ENCODE peak calls at places on chromosomes 13 and 19, in four cellular contexts. D, Q, N and V are unnamed samples.

GRCh38 chr19:16467581-16467980 is 4.2 kb downstream of the EPS15L1 start:
- DNase-seq in N (no peak), Q (no peak), D (peak), V (no peak)

GRCh38 chr13:112116187-112116950 is 49.4 kb downstream of the SOX1 start:
- DNase-seq in D (no peak), Q (no peak), N (no peak), V (no peak)

GRCh38 chr19:2385053-2385721 is 25.1 kb downstream of the TMPRSS9 start:
- DNase-seq in D (peak), N (no peak), Q (peak), V (peak)

GRCh38 chr13:22027561-22027960 is 356.7 kb downstream of the FGF9 start:
- DNase-seq in Q (no peak), D (no peak), N (no peak), V (no peak)

GRCh38 chr19:30374791-30375650 is 2.8 kb downstream of the ZNF536 start:
- DNase-seq in D (peak), N (no peak), Q (peak), V (no peak)

GRCh38 chr19:53659292-53659691 is 27.5 kb downstream of the DPRX start:
- DNase-seq in N (no peak), Q (peak), D (peak), V (peak)

GRCh38 chr19:44757057-44757734 is 8.7 kb downstream of the BCL3 start:
- DNase-seq in Q (peak), N (no peak), D (peak), V (no peak)

GRCh38 chr13:107185889-107186288 is 618.0 kb upstream of the ARGLU1 start:
- DNase-seq in Q (no peak), N (no peak), D (no peak), V (no peak)

GRCh38 chr13:30744686-30745085 is 9.3 kb downstream of the ALOX5AP start:
- DNase-seq in D (no peak), N (no peak), Q (no peak), V (peak)

GRCh38 chr19:49272204-49272603 is 52.8 kb downstream of the SLC6A16 start:
- DNase-seq in Q (no peak), N (no peak), D (no peak), V (no peak)

GRCh38 chr19:17775245-17775927 is 19.6 kb upstream of the B3GNT3 start:
- DNase-seq in D (peak), N (no peak), Q (peak), V (peak)

GRCh38 chr13:44317752-44318550 is 55.7 kb upstream of the SERP2 start:
- DNase-seq in Q (no peak), N (no peak), D (no peak), V (no peak)

GRCh38 chr13:86825410-86825809 is 845.8 kb upstream of the SLITRK5 start:
- DNase-seq in D (no peak), Q (no peak), N (no peak), V (peak)

GRCh38 chr19:49870309-49870901 is 3.0 kb upstream of the PNKP start:
- DNase-seq in D (no peak), N (no peak), Q (no peak), V (no peak)

GRCh38 chr19:53977991-53978731 is 13.3 kb upstream of the CACNG6 start:
- DNase-seq in D (peak), N (no peak), Q (peak), V (no peak)

GRCh38 chr13:41065098-41065497 is 3.8 kb downstream of the WBP4 start:
- DNase-seq in N (no peak), D (no peak), Q (no peak), V (no peak)

GRCh38 chr13:80012281-80012680 is 328.6 kb downstream of the SPRY2 start:
- DNase-seq in N (no peak), Q (no peak), D (no peak), V (no peak)

GRCh38 chr19:45298264-45298663 is 24.4 kb downstream of the CKM start:
- DNase-seq in Q (no peak), D (no peak), N (no peak), V (no peak)

GRCh38 chr13:52804202-52804641 is 44.2 kb downstream of the PCDH8 start:
- DNase-seq in Q (no peak), N (no peak), D (peak), V (no peak)

GRCh38 chr13:52809310-52809769 is 39.1 kb downstream of the PCDH8 start:
- DNase-seq in Q (peak), D (peak), N (peak), V (peak)

GRCh38 chr13:52806029-52806428 is 42.4 kb downstream of the PCDH8 start:
- DNase-seq in N (no peak), D (no peak), Q (no peak), V (no peak)

GRCh38 chr13:52812941-52813340 is 35.5 kb downstream of the PCDH8 start:
- DNase-seq in D (no peak), N (peak), Q (no peak), V (no peak)

DNA sequence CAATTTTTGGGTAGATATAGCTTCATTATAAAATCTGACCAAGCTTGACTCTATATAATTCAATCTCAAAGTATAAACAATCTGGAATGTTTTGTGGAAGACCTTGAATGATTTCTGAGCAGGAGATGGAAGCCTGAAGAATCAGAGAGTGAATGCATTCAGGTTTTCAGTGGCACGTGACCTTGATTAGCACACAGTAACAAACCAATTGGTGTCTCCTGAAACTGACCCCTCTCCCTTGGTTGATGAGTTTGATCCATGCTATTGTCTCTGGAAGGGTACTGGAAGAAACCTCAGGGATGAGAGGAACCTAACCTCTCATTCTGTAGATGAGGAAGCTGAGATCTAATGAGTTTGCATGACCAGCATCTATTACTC is 39.6 kb downstream of the PCDH8 start:
- DNase-seq in N (no peak), Q (no peak), D (no peak), V (no peak)
- TF ChIP-seq TCF12 in N (no peak), Q (no peak), D (no peak), V (no peak)

DNA sequence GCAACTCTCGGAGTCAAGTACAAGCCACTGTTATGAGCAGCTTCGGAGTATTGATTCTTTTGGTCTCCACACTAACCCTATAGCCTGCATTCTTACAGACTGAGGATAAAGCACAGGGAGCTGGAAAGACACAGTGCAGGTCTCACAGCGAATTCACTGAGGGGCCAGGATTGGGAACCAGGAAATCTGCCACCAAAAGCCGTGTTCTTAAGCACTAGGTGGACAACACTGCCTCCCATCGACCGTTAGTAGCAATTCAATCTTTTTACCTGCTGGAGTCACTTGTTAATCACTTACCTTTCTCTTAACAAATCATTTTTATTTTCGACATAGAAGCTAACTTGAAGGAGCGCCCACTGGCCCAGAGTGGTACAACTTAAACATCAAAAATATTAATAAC is 6.3 kb downstream of the PMIS2 start:
- DNase-seq in Q (peak), N (no peak), D (peak), V (peak)
- TF ChIP-seq CTCF in Q (peak), N (peak), D (peak), V (peak)

DNA sequence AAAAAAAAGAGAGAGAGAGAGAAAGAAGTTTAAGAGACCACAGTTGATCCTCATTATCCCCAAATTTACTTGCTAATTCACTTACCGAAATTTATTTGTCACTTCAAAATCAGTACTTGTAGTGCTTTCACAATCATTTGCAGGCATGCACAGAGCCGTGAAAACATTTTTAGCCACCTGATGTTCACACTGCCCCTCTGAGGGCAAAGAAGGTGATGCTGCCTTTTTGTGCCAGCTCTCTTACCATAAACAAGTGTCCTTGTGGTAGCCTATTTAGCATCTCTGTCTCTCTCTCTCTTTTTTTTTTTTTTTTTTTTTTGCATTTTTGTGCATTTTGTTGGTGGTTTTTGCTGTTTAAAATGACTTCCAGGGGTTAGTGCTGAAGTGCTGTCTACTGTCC is 24.0 kb upstream of the CASP14 start:
- DNase-seq in D (peak), N (no peak), Q (no peak), V (peak)
- TF ChIP-seq TCF12 in D (no peak), N (no peak), Q (no peak), V (no peak)

DNA sequence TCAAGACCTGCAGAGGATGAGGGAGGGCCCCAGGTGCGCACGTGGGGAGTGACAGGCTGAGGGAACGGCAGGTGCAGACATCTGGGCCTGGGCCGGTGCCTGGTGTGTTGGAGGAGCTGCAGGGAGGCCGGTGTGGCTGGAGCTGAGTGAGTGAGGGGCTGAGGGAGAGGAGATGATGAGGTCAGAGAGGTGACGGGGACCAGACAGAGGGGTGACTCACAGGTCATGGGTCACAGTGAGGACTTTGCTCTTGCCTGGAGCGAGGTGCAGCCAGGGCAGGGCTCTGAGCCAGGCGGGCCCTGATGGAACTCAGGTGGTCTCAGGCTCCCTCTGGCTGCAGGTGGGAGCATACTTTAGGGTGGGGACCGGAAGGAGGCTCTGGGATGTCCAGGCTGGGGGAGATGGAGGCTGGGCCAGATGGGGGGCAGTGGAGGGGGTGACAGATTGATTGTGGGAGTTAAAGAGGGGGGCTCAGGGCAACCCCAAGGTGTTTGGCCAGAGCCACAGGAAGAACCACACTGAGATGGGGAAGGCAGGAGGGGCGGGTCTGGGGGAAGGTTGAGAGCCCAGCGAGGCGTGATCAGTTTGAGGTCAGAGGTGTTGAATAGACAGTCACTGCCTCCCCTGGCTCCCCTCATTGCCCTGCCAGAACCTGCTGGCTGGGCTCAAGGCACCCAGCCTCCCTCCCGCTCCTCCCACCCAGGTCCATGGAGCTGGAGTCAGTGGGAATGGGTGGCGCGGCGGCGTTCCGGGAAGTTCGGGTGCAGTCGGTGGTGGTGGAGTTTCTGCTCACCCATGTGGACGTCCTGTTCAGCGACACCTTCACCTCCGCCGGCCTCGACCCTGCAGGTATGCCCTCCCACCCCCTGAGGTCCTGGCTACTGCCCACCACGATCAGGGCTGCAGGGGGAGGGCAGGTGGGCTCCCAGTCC is 8.4 kb downstream of the ARHGAP33 start:
- DNase-seq in D (no peak), Q (no peak), N (no peak), V (no peak)
- TF ChIP-seq CTCF in D (no peak), Q (peak), N (peak), V (peak)

GRCh38 chr19:3783660-3784584 is 2.3 kb downstream of the MATK start:
- DNase-seq in N (no peak), Q (peak), D (peak), V (peak)
- TF ChIP-seq TCF12 in N (no peak), Q (no peak), D (no peak), V (no peak)